ENCODE peak calls at places on chromosome 4, in six cellular contexts. One of them, this sample, is unnamed.

GRCh38 chr4:10480616-10481015 is 23.4 kb upstream of the ZNF518B start:
- DNase-seq in neuronal stem cell: no peak
- DNase-seq in A549: no peak
- DNase-seq in Peyer's patch: no peak
- DNase-seq in CD8-positive, alpha-beta memory T cell: no peak
- DNase-seq in coronary artery: no peak
- DNase-seq in this sample: no peak

GRCh38 chr4:98648602-98649001 is 9.8 kb downstream of the TSPAN5 start:
- DNase-seq in Peyer's patch: no peak
- DNase-seq in coronary artery: no peak
- DNase-seq in CD8-positive, alpha-beta memory T cell: no peak
- DNase-seq in A549: no peak
- DNase-seq in neuronal stem cell: no peak
- DNase-seq in this sample: no peak

GRCh38 chr4:156575430-156576073 is 396.0 kb downstream of the PDGFC start:
- DNase-seq in Peyer's patch: no peak
- DNase-seq in neuronal stem cell: no peak
- DNase-seq in CD8-positive, alpha-beta memory T cell: no peak
- DNase-seq in coronary artery: no peak
- DNase-seq in A549: no peak
- DNase-seq in this sample: no peak

GRCh38 chr4:159105063-159105414 is 2.2 kb downstream of the RAPGEF2 start:
- DNase-seq in Peyer's patch: no peak
- DNase-seq in CD8-positive, alpha-beta memory T cell: no peak
- DNase-seq in A549: no peak
- DNase-seq in coronary artery: no peak
- DNase-seq in neuronal stem cell: no peak
- DNase-seq in this sample: no peak

GRCh38 chr4:128528793-128529553 is 241.4 kb upstream of the PGRMC2 start:
- DNase-seq in Peyer's patch: no peak
- DNase-seq in coronary artery: no peak
- DNase-seq in neuronal stem cell: peak
- DNase-seq in A549: peak
- DNase-seq in CD8-positive, alpha-beta memory T cell: no peak
- DNase-seq in this sample: no peak

GRCh38 chr4:31349907-31350306 is 629.7 kb downstream of the PCDH7 start:
- DNase-seq in neuronal stem cell: peak
- DNase-seq in coronary artery: no peak
- DNase-seq in Peyer's patch: no peak
- DNase-seq in CD8-positive, alpha-beta memory T cell: no peak
- DNase-seq in A549: no peak
- DNase-seq in this sample: no peak

GRCh38 chr4:81472249-81473085 is 760 bp upstream of the RASGEF1B start:
- DNase-seq in A549: peak
- DNase-seq in Peyer's patch: no peak
- DNase-seq in neuronal stem cell: peak
- DNase-seq in CD8-positive, alpha-beta memory T cell: peak
- DNase-seq in coronary artery: peak
- DNase-seq in this sample: peak

GRCh38 chr4:11134705-11135104 is 294.0 kb downstream of the HS3ST1 start:
- DNase-seq in CD8-positive, alpha-beta memory T cell: no peak
- DNase-seq in neuronal stem cell: no peak
- DNase-seq in A549: no peak
- DNase-seq in Peyer's patch: no peak
- DNase-seq in coronary artery: no peak
- DNase-seq in this sample: no peak

GRCh38 chr4:42965326-42965725 is 72.8 kb downstream of the GRXCR1 start:
- DNase-seq in neuronal stem cell: no peak
- DNase-seq in CD8-positive, alpha-beta memory T cell: no peak
- DNase-seq in coronary artery: no peak
- DNase-seq in A549: no peak
- DNase-seq in Peyer's patch: no peak
- DNase-seq in this sample: no peak

GRCh38 chr4:142741995-142742394 is 104.1 kb downstream of the INPP4B start:
- DNase-seq in Peyer's patch: no peak
- DNase-seq in coronary artery: no peak
- DNase-seq in A549: no peak
- DNase-seq in CD8-positive, alpha-beta memory T cell: no peak
- DNase-seq in neuronal stem cell: no peak
- DNase-seq in this sample: no peak

GRCh38 chr4:87046111-87046510 is 111.3 kb downstream of the AFF1 start:
- DNase-seq in coronary artery: no peak
- DNase-seq in A549: no peak
- DNase-seq in Peyer's patch: no peak
- DNase-seq in neuronal stem cell: no peak
- DNase-seq in CD8-positive, alpha-beta memory T cell: no peak
- DNase-seq in this sample: no peak

GRCh38 chr4:42672359-42673083 is 15.6 kb upstream of the ATP8A1 start:
- DNase-seq in CD8-positive, alpha-beta memory T cell: no peak
- DNase-seq in Peyer's patch: no peak
- DNase-seq in A549: no peak
- DNase-seq in neuronal stem cell: no peak
- DNase-seq in coronary artery: no peak
- DNase-seq in this sample: no peak

GRCh38 chr4:24856586-24856985 is 56.3 kb downstream of the CCDC149 start:
- DNase-seq in Peyer's patch: no peak
- DNase-seq in coronary artery: peak
- DNase-seq in CD8-positive, alpha-beta memory T cell: no peak
- DNase-seq in A549: no peak
- DNase-seq in neuronal stem cell: no peak
- DNase-seq in this sample: no peak

GRCh38 chr4:76947369-76947768 is 2.2 kb upstream of the SEPTIN11 start:
- DNase-seq in coronary artery: no peak
- DNase-seq in neuronal stem cell: no peak
- DNase-seq in A549: no peak
- DNase-seq in Peyer's patch: no peak
- DNase-seq in CD8-positive, alpha-beta memory T cell: no peak
- DNase-seq in this sample: no peak

GRCh38 chr4:95362906-95363578 is 185.7 kb downstream of the UNC5C start:
- DNase-seq in neuronal stem cell: no peak
- DNase-seq in Peyer's patch: no peak
- DNase-seq in coronary artery: no peak
- DNase-seq in A549: no peak
- DNase-seq in CD8-positive, alpha-beta memory T cell: no peak
- DNase-seq in this sample: no peak

GRCh38 chr4:45550766-45551366 is 573.0 kb downstream of the GABRG1 start:
- DNase-seq in A549: no peak
- DNase-seq in coronary artery: no peak
- DNase-seq in neuronal stem cell: no peak
- DNase-seq in Peyer's patch: no peak
- DNase-seq in CD8-positive, alpha-beta memory T cell: no peak
- DNase-seq in this sample: no peak

GRCh38 chr4:55947254-55947882 is 1.4 kb upstream of the CEP135 start:
- DNase-seq in CD8-positive, alpha-beta memory T cell: no peak
- DNase-seq in neuronal stem cell: no peak
- DNase-seq in coronary artery: no peak
- DNase-seq in A549: no peak
- DNase-seq in Peyer's patch: no peak
- DNase-seq in this sample: no peak
- H3K4me3 ChIP-seq in CD8-positive, alpha-beta memory T cell: peak
- H3K4me3 ChIP-seq in neuronal stem cell: no peak
- H3K4me3 ChIP-seq in coronary artery: peak
- H3K4me3 ChIP-seq in A549: no peak
- H3K4me3 ChIP-seq in Peyer's patch: peak
- H3K4me3 ChIP-seq in this sample: peak

GRCh38 chr4:100954048-100954447 is 393.3 kb downstream of the PPP3CA start:
- DNase-seq in CD8-positive, alpha-beta memory T cell: no peak
- DNase-seq in Peyer's patch: no peak
- DNase-seq in neuronal stem cell: no peak
- DNase-seq in A549: no peak
- DNase-seq in coronary artery: no peak
- DNase-seq in this sample: no peak
- H3K4me3 ChIP-seq in CD8-positive, alpha-beta memory T cell: no peak
- H3K4me3 ChIP-seq in Peyer's patch: no peak
- H3K4me3 ChIP-seq in neuronal stem cell: no peak
- H3K4me3 ChIP-seq in A549: no peak
- H3K4me3 ChIP-seq in coronary artery: no peak
- H3K4me3 ChIP-seq in this sample: no peak

DNA sequence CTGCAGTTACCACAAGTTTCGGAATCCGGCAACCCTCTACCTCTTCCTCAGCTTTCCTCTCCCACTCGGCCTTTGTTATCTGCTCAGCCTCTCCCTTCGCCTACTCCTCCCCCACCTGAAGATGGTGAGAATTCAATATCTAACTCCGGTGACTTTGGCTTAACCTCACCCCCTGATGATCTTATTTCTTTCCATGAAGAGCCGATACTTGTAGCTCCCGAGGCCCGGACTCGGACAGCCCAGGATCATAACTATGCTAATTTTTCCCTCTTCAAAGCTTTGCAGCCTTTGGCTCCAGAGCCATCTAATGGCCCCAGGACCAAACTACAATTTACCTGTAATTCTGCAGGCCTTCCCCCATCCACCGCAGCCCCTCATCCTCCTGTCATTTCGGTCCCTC is 32.0 kb upstream of the MGST2 start:
- DNase-seq in CD8-positive, alpha-beta memory T cell: no peak
- DNase-seq in coronary artery: no peak
- DNase-seq in neuronal stem cell: no peak
- DNase-seq in A549: peak
- DNase-seq in Peyer's patch: no peak
- DNase-seq in this sample: no peak
- H3K4me3 ChIP-seq in CD8-positive, alpha-beta memory T cell: no peak
- H3K4me3 ChIP-seq in coronary artery: peak
- H3K4me3 ChIP-seq in neuronal stem cell: no peak
- H3K4me3 ChIP-seq in A549: peak
- H3K4me3 ChIP-seq in Peyer's patch: no peak
- H3K4me3 ChIP-seq in this sample: peak

GRCh38 chr4:96986800-96987199 is 1146.9 kb downstream of the PDHA2 start:
- DNase-seq in coronary artery: no peak
- DNase-seq in CD8-positive, alpha-beta memory T cell: no peak
- DNase-seq in Peyer's patch: no peak
- DNase-seq in A549: no peak
- DNase-seq in neuronal stem cell: no peak
- DNase-seq in this sample: no peak

DNA sequence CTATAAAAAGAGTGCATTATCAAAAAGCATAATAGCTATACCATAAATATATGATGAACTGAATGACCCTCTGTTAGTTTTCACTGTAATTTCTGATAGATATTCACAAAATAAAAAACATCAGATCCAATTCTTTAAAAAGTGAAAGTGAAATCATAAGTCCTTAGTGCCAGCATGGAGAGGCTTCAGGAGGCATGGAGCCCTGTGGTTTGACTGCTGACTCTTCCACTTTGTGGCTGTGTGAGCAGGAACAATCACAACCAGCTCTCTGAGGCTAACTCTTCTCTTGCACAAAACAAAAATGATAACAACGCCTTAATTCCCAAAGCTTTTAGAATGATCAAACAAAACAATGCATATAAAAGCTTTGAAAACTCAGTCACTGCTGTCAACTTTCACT is 1143.9 kb downstream of the PDHA2 start:
- DNase-seq in A549: no peak
- DNase-seq in CD8-positive, alpha-beta memory T cell: no peak
- DNase-seq in Peyer's patch: no peak
- DNase-seq in coronary artery: no peak
- DNase-seq in neuronal stem cell: no peak
- DNase-seq in this sample: no peak
- H3K4me3 ChIP-seq in A549: no peak
- H3K4me3 ChIP-seq in CD8-positive, alpha-beta memory T cell: no peak
- H3K4me3 ChIP-seq in Peyer's patch: no peak
- H3K4me3 ChIP-seq in coronary artery: peak
- H3K4me3 ChIP-seq in neuronal stem cell: no peak
- H3K4me3 ChIP-seq in this sample: no peak

DNA sequence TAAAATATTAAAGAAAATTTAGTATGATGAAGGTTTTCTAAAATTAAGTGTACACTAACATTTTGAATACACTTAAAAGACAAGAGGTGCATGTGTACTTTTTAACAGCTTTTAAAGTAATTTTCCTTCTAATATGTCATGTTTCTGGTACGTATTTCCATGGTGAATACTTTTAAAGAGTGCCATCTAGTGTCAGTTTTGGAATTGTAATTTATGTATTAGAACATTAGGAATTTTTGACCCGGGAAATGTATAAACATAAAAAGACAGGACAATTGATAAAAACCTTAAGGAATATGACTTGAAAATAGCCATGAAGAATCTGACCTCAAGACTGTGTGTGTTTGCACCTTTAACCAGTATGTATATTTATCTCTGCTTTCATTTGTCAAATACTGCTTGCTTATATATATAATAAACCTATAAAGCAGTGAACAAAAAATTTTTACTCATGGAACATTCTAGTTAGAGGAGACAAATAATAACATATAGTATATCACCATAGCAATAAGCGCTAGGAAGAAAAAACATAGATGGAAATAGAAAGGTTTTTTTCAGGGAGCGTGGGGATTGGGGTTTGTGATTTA is 7.2 kb downstream of the GSTCD start:
- DNase-seq in Peyer's patch: no peak
- DNase-seq in A549: peak
- DNase-seq in neuronal stem cell: no peak
- DNase-seq in CD8-positive, alpha-beta memory T cell: no peak
- DNase-seq in coronary artery: no peak
- DNase-seq in this sample: no peak
- H3K4me3 ChIP-seq in Peyer's patch: no peak
- H3K4me3 ChIP-seq in A549: no peak
- H3K4me3 ChIP-seq in neuronal stem cell: no peak
- H3K4me3 ChIP-seq in CD8-positive, alpha-beta memory T cell: no peak
- H3K4me3 ChIP-seq in coronary artery: no peak
- H3K4me3 ChIP-seq in this sample: no peak

GRCh38 chr4:17814140-17814539 is 3.4 kb downstream of the NCAPG start:
- DNase-seq in Peyer's patch: no peak
- DNase-seq in A549: no peak
- DNase-seq in CD8-positive, alpha-beta memory T cell: no peak
- DNase-seq in coronary artery: no peak
- DNase-seq in neuronal stem cell: no peak
- DNase-seq in this sample: no peak
- H3K4me3 ChIP-seq in Peyer's patch: no peak
- H3K4me3 ChIP-seq in A549: no peak
- H3K4me3 ChIP-seq in CD8-positive, alpha-beta memory T cell: no peak
- H3K4me3 ChIP-seq in coronary artery: no peak
- H3K4me3 ChIP-seq in neuronal stem cell: no peak
- H3K4me3 ChIP-seq in this sample: no peak

GRCh38 chr4:69057620-69058409 is 38.5 kb upstream of the UGT2B7 start:
- DNase-seq in A549: no peak
- DNase-seq in CD8-positive, alpha-beta memory T cell: no peak
- DNase-seq in Peyer's patch: no peak
- DNase-seq in coronary artery: no peak
- DNase-seq in neuronal stem cell: peak
- DNase-seq in this sample: no peak
- H3K4me3 ChIP-seq in A549: no peak
- H3K4me3 ChIP-seq in CD8-positive, alpha-beta memory T cell: no peak
- H3K4me3 ChIP-seq in Peyer's patch: no peak
- H3K4me3 ChIP-seq in coronary artery: no peak
- H3K4me3 ChIP-seq in neuronal stem cell: peak
- H3K4me3 ChIP-seq in this sample: peak

GRCh38 chr4:8579526-8580320 is 469 bp upstream of the GPR78 start:
- DNase-seq in neuronal stem cell: no peak
- DNase-seq in coronary artery: no peak
- DNase-seq in CD8-positive, alpha-beta memory T cell: no peak
- DNase-seq in Peyer's patch: peak
- DNase-seq in A549: no peak
- DNase-seq in this sample: no peak
- H3K4me3 ChIP-seq in neuronal stem cell: no peak
- H3K4me3 ChIP-seq in coronary artery: no peak
- H3K4me3 ChIP-seq in CD8-positive, alpha-beta memory T cell: no peak
- H3K4me3 ChIP-seq in Peyer's patch: no peak
- H3K4me3 ChIP-seq in A549: no peak
- H3K4me3 ChIP-seq in this sample: no peak

GRCh38 chr4:67555447-67555846 is 3.1 kb upstream of the STAP1 start:
- DNase-seq in neuronal stem cell: no peak
- DNase-seq in CD8-positive, alpha-beta memory T cell: no peak
- DNase-seq in Peyer's patch: no peak
- DNase-seq in coronary artery: no peak
- DNase-seq in A549: no peak
- DNase-seq in this sample: no peak

GRCh38 chr4:67556426-67556825 is 2.1 kb upstream of the STAP1 start:
- DNase-seq in coronary artery: no peak
- DNase-seq in neuronal stem cell: no peak
- DNase-seq in CD8-positive, alpha-beta memory T cell: no peak
- DNase-seq in Peyer's patch: no peak
- DNase-seq in A549: no peak
- DNase-seq in this sample: no peak

GRCh38 chr4:67558493-67558892 is at the start of gene STAP1:
- DNase-seq in neuronal stem cell: no peak
- DNase-seq in CD8-positive, alpha-beta memory T cell: no peak
- DNase-seq in A549: no peak
- DNase-seq in coronary artery: no peak
- DNase-seq in Peyer's patch: no peak
- DNase-seq in this sample: no peak
- H3K4me3 ChIP-seq in neuronal stem cell: no peak
- H3K4me3 ChIP-seq in CD8-positive, alpha-beta memory T cell: peak
- H3K4me3 ChIP-seq in A549: no peak
- H3K4me3 ChIP-seq in coronary artery: no peak
- H3K4me3 ChIP-seq in Peyer's patch: peak
- H3K4me3 ChIP-seq in this sample: peak